ENCODE peak calls at places on chromosomes 12 and 14, in six cellular contexts. P is tibial artery, U is fibroblast of lung, A is thyroid gland, R is OCI-LY7, H is esophagus squamous epithelium. Q is an unnamed sample.

GRCh38 chr12:3077572-3078081 is 448 bp downstream of the TSPAN9 start:
- DNase-seq in P (peak), A (peak), U (peak), H (no peak), R (no peak), Q (peak)

GRCh38 chr14:36163451-36163850 is 13.1 kb downstream of the PTCSC3 start:
- DNase-seq in U (no peak), P (no peak), H (no peak), A (no peak), R (no peak), Q (no peak)

GRCh38 chr14:39138450-39138849 is 24.3 kb downstream of the GEMIN2 start:
- DNase-seq in H (no peak), A (no peak), P (no peak), U (no peak), R (no peak), Q (no peak)

GRCh38 chr14:37985826-37986470 is 221.8 kb upstream of the SSTR1 start:
- DNase-seq in H (no peak), R (peak), A (peak), U (peak), P (no peak), Q (peak)

GRCh38 chr12:120763250-120763649 is 37.6 kb downstream of the ACADS start:
- DNase-seq in P (no peak), H (no peak), A (no peak), U (no peak), R (no peak), Q (no peak)

GRCh38 chr14:95174184-95174804 is 17.0 kb upstream of the DICER1 start:
- DNase-seq in A (no peak), R (no peak), H (no peak), U (no peak), P (no peak), Q (no peak)

GRCh38 chr12:13367973-13368372 is 171.4 kb downstream of the EMP1 start:
- DNase-seq in A (peak), H (no peak), R (no peak), P (no peak), U (no peak), Q (no peak)

GRCh38 chr14:51478241-51478640 is 173.5 kb upstream of the FRMD6 start:
- DNase-seq in P (no peak), R (no peak), U (peak), A (no peak), H (no peak), Q (no peak)

GRCh38 chr12:95102916-95103671 is 29.7 kb upstream of the NR2C1 start:
- DNase-seq in R (peak), A (no peak), U (peak), H (no peak), P (no peak), Q (no peak)

GRCh38 chr12:83378186-83378727 is 691.6 kb downstream of the TMTC2 start:
- DNase-seq in R (no peak), H (no peak), U (no peak), P (no peak), A (peak), Q (no peak)

GRCh38 chr14:51176819-51177218 is 63.2 kb upstream of the TMX1 start:
- DNase-seq in H (no peak), P (no peak), R (no peak), U (no peak), A (peak), Q (no peak)

GRCh38 chr14:103607039-103607668 is 21.9 kb upstream of the KLC1 start:
- DNase-seq in P (peak), U (peak), H (no peak), R (peak), A (peak), Q (peak)

GRCh38 chr12:57142121-57142520 is 5.3 kb downstream of the LRP1-AS start:
- DNase-seq in R (no peak), P (no peak), A (no peak), H (no peak), U (no peak), Q (no peak)
- H3K4me3 ChIP-seq in R (no peak), P (no peak), A (no peak), H (no peak), U (no peak), Q (no peak)

GRCh38 chr14:31967669-31967975 is 109.5 kb upstream of the ARHGAP5 start:
- DNase-seq in U (no peak), A (no peak), R (no peak), P (no peak), H (no peak), Q (no peak)

GRCh38 chr14:31969841-31970240 is 107.3 kb upstream of the ARHGAP5 start:
- DNase-seq in H (no peak), A (no peak), R (no peak), U (peak), P (no peak), Q (no peak)

GRCh38 chr14:31968107-31968810 is 108.8 kb upstream of the ARHGAP5 start:
- DNase-seq in R (peak), A (no peak), U (peak), H (no peak), P (no peak), Q (no peak)

GRCh38 chr14:31969371-31969770 is 107.7 kb upstream of the ARHGAP5 start:
- DNase-seq in A (no peak), R (no peak), P (no peak), H (no peak), U (peak), Q (no peak)

GRCh38 chr14:31968912-31969311 is 108.2 kb upstream of the ARHGAP5 start:
- DNase-seq in A (no peak), U (no peak), H (no peak), P (no peak), R (no peak), Q (no peak)
- TF ChIP-seq CTCF in A (no peak), U (no peak), H (no peak), P (no peak), R (no peak), Q (no peak)

GRCh38 chr14:20454359-20454644 is 310 bp downstream of the OSGEP start:
- DNase-seq in A (peak), U (peak), R (no peak), H (no peak), P (peak), Q (no peak)

GRCh38 chr14:20454645-20455354 is at the start of the genes APEX1 and OSGEP:
- DNase-seq in U (peak), H (peak), P (peak), R (peak), A (peak), Q (peak)

GRCh38 chr14:20458031-20458789 is 3.0 kb downstream of the PIP4P1 start:
- DNase-seq in R (no peak), P (no peak), A (no peak), U (no peak), H (no peak), Q (no peak)

GRCh38 chr14:20455355-20456300 is 602 bp downstream of the APEX1 start:
- DNase-seq in H (no peak), R (peak), U (peak), A (no peak), P (no peak), Q (peak)

GRCh38 chr14:20456971-20457370 is 1.9 kb downstream of the APEX1 start:
- DNase-seq in P (no peak), A (no peak), U (no peak), H (no peak), R (no peak), Q (no peak)
- H3K4me3 ChIP-seq in P (no peak), A (no peak), U (no peak), H (no peak), R (peak), Q (no peak)

DNA sequence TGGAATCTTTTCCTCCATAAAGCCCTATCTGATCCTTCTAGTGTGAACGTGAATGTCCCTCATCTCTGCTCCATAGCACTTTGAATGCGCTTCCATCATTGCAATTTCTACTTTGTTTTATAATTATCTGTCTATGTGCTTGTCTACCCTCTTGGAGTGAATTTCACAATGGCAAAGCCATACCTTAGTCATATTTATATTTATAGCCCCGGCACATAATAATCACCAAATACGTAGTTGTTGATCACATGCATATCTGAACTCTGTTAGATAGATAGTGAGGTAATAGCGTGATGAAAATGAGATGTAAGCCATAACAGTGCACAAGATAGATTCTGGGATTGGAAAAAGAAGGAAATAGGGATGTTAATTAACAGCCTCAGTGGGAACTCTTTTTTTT is 55.2 kb downstream of the MSRB3 start:
- DNase-seq in R (no peak), A (no peak), U (no peak), P (no peak), H (no peak), Q (no peak)
- TF ChIP-seq CTCF in R (no peak), A (no peak), U (no peak), P (no peak), H (no peak), Q (no peak)

DNA sequence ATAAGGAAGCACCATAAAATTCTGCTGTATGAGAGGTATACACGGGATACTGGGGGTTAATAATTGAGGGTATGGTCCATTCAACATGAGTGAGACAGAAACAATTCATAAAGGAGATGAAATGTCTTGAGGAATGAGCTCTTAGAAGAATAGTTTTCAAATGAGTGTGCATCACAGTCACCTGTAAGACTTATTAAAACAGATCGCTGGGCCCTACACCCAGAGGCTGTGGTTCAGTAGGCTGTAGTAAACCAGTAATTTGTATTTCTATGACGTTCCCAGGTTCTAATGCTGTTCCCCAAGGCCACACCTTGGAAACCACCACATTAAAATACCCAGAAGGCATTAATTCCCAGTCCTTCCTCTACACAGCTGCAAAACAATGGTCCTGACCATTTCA is 49.6 kb downstream of the CAND1 start:
- DNase-seq in H (no peak), U (no peak), P (no peak), A (no peak), R (no peak), Q (no peak)
- H3K4me3 ChIP-seq in H (no peak), U (no peak), P (no peak), A (no peak), R (no peak), Q (no peak)